ENCODE peak calls at places on chromosomes 16 and 17, in five cellular contexts. One of them, this sample, is unnamed.

GRCh38 chr17:67365762-67366192 is 600 bp downstream of the PSMD12 start:
- DNase-seq in fibroblast of the aortic adventitia: peak
- DNase-seq in stomach: no peak
- DNase-seq in choroid plexus epithelial cell: peak
- DNase-seq in pancreas: no peak
- DNase-seq in this sample: peak

GRCh38 chr16:4392382-4393242 is 21.0 kb downstream of the VASN start:
- DNase-seq in fibroblast of the aortic adventitia: peak
- DNase-seq in stomach: peak
- DNase-seq in pancreas: peak
- DNase-seq in choroid plexus epithelial cell: peak
- DNase-seq in this sample: peak

GRCh38 chr17:63675607-63676539 is 24.1 kb downstream of the LIMD2 start:
- DNase-seq in choroid plexus epithelial cell: peak
- DNase-seq in stomach: peak
- DNase-seq in fibroblast of the aortic adventitia: peak
- DNase-seq in pancreas: peak
- DNase-seq in this sample: peak

GRCh38 chr16:85002643-85003042 is 8.7 kb downstream of the ZDHHC7 start:
- DNase-seq in choroid plexus epithelial cell: no peak
- DNase-seq in stomach: no peak
- DNase-seq in fibroblast of the aortic adventitia: no peak
- DNase-seq in pancreas: no peak
- DNase-seq in this sample: peak

GRCh38 chr16:14131774-14132695 is 60.9 kb downstream of the MRTFB start:
- DNase-seq in stomach: no peak
- DNase-seq in fibroblast of the aortic adventitia: no peak
- DNase-seq in pancreas: no peak
- DNase-seq in choroid plexus epithelial cell: no peak
- DNase-seq in this sample: no peak

GRCh38 chr17:43169561-43170139 is 1.4 kb upstream of the NBR1 start:
- DNase-seq in stomach: peak
- DNase-seq in choroid plexus epithelial cell: peak
- DNase-seq in pancreas: no peak
- DNase-seq in fibroblast of the aortic adventitia: peak
- DNase-seq in this sample: peak

GRCh38 chr17:2137342-2138098 is 82.6 kb downstream of the HIC1 start:
- DNase-seq in choroid plexus epithelial cell: peak
- DNase-seq in pancreas: no peak
- DNase-seq in stomach: no peak
- DNase-seq in fibroblast of the aortic adventitia: peak
- DNase-seq in this sample: peak

GRCh38 chr17:62644487-62645173 is 17.2 kb downstream of the MRC2 start:
- DNase-seq in fibroblast of the aortic adventitia: no peak
- DNase-seq in pancreas: no peak
- DNase-seq in stomach: no peak
- DNase-seq in choroid plexus epithelial cell: peak
- DNase-seq in this sample: no peak

GRCh38 chr17:57861000-57861736 is 11.3 kb upstream of the MRPS23 start:
- DNase-seq in fibroblast of the aortic adventitia: peak
- DNase-seq in choroid plexus epithelial cell: peak
- DNase-seq in stomach: peak
- DNase-seq in pancreas: peak
- DNase-seq in this sample: peak

GRCh38 chr17:45927247-45927646 is 32.9 kb downstream of the MAPT start:
- DNase-seq in stomach: no peak
- DNase-seq in choroid plexus epithelial cell: no peak
- DNase-seq in pancreas: no peak
- DNase-seq in fibroblast of the aortic adventitia: no peak
- DNase-seq in this sample: no peak

GRCh38 chr16:19879241-19879792 is 5.3 kb downstream of the GPRC5B start:
- DNase-seq in choroid plexus epithelial cell: peak
- DNase-seq in fibroblast of the aortic adventitia: peak
- DNase-seq in stomach: no peak
- DNase-seq in pancreas: no peak
- DNase-seq in this sample: no peak

GRCh38 chr17:82055023-82055964 is 3.6 kb downstream of the GPS1 start:
- DNase-seq in stomach: no peak
- DNase-seq in choroid plexus epithelial cell: no peak
- DNase-seq in fibroblast of the aortic adventitia: no peak
- DNase-seq in pancreas: no peak
- DNase-seq in this sample: no peak

GRCh38 chr16:84137769-84138357 is 7.1 kb downstream of the HSDL1 start:
- DNase-seq in stomach: no peak
- DNase-seq in fibroblast of the aortic adventitia: no peak
- DNase-seq in pancreas: no peak
- DNase-seq in choroid plexus epithelial cell: no peak
- DNase-seq in this sample: no peak

GRCh38 chr17:57490890-57491289 is 234.6 kb downstream of the MSI2 start:
- DNase-seq in fibroblast of the aortic adventitia: no peak
- DNase-seq in stomach: no peak
- DNase-seq in pancreas: no peak
- DNase-seq in choroid plexus epithelial cell: no peak
- DNase-seq in this sample: no peak

GRCh38 chr17:48600244-48601098 is 4.3 kb downstream of the HOXB6 start:
- DNase-seq in stomach: no peak
- DNase-seq in fibroblast of the aortic adventitia: no peak
- DNase-seq in pancreas: no peak
- DNase-seq in choroid plexus epithelial cell: no peak
- DNase-seq in this sample: no peak

GRCh38 chr17:73013816-73014663 is 78.4 kb downstream of the SLC39A11 start:
- DNase-seq in stomach: no peak
- DNase-seq in fibroblast of the aortic adventitia: no peak
- DNase-seq in choroid plexus epithelial cell: peak
- DNase-seq in pancreas: no peak
- DNase-seq in this sample: peak

GRCh38 chr16:12257926-12258561 is 281.5 kb downstream of the SNX29 start:
- DNase-seq in fibroblast of the aortic adventitia: no peak
- DNase-seq in pancreas: no peak
- DNase-seq in stomach: no peak
- DNase-seq in choroid plexus epithelial cell: no peak
- DNase-seq in this sample: no peak

GRCh38 chr17:45107286-45107685 is 25.0 kb downstream of the PLCD3 start:
- DNase-seq in pancreas: no peak
- DNase-seq in stomach: no peak
- DNase-seq in choroid plexus epithelial cell: no peak
- DNase-seq in fibroblast of the aortic adventitia: no peak
- DNase-seq in this sample: no peak

GRCh38 chr17:45425125-45425983 is 7.3 kb downstream of the ARHGAP27 start:
- DNase-seq in stomach: peak
- DNase-seq in choroid plexus epithelial cell: peak
- DNase-seq in fibroblast of the aortic adventitia: peak
- DNase-seq in pancreas: peak
- DNase-seq in this sample: peak

GRCh38 chr16:80689487-80689886 is 114.9 kb downstream of the CDYL2 start:
- DNase-seq in stomach: no peak
- DNase-seq in choroid plexus epithelial cell: no peak
- DNase-seq in fibroblast of the aortic adventitia: no peak
- DNase-seq in pancreas: no peak
- DNase-seq in this sample: no peak

GRCh38 chr16:81711609-81712329 is 67.3 kb upstream of the PLCG2 start:
- DNase-seq in choroid plexus epithelial cell: peak
- DNase-seq in stomach: no peak
- DNase-seq in pancreas: no peak
- DNase-seq in fibroblast of the aortic adventitia: peak
- DNase-seq in this sample: peak

GRCh38 chr17:61584266-61584665 is 6.8 kb downstream of the NACA2 start:
- DNase-seq in fibroblast of the aortic adventitia: no peak
- DNase-seq in choroid plexus epithelial cell: no peak
- DNase-seq in pancreas: no peak
- DNase-seq in stomach: no peak
- DNase-seq in this sample: no peak

GRCh38 chr16:22683258-22683657 is 130.7 kb upstream of the HS3ST2 start:
- DNase-seq in stomach: no peak
- DNase-seq in choroid plexus epithelial cell: no peak
- DNase-seq in pancreas: no peak
- DNase-seq in fibroblast of the aortic adventitia: no peak
- DNase-seq in this sample: no peak

GRCh38 chr17:19244796-19245195 is 7.6 kb downstream of the EPN2 start:
- DNase-seq in fibroblast of the aortic adventitia: no peak
- DNase-seq in stomach: no peak
- DNase-seq in pancreas: no peak
- DNase-seq in choroid plexus epithelial cell: no peak
- DNase-seq in this sample: no peak

GRCh38 chr16:17413508-17413907 is 57.3 kb downstream of the XYLT1 start:
- DNase-seq in stomach: no peak
- DNase-seq in fibroblast of the aortic adventitia: no peak
- DNase-seq in choroid plexus epithelial cell: no peak
- DNase-seq in pancreas: no peak
- DNase-seq in this sample: no peak

GRCh38 chr17:57078274-57078673 is 6.8 kb upstream of the AKAP1 start:
- DNase-seq in fibroblast of the aortic adventitia: no peak
- DNase-seq in pancreas: no peak
- DNase-seq in stomach: no peak
- DNase-seq in choroid plexus epithelial cell: no peak
- DNase-seq in this sample: no peak

GRCh38 chr17:50122945-50123344 is 7.0 kb downstream of the SAMD14 start:
- DNase-seq in fibroblast of the aortic adventitia: no peak
- DNase-seq in pancreas: no peak
- DNase-seq in choroid plexus epithelial cell: no peak
- DNase-seq in stomach: no peak
- DNase-seq in this sample: no peak

GRCh38 chr17:11555530-11555929 is 42.7 kb upstream of the DNAH9 start:
- DNase-seq in pancreas: no peak
- DNase-seq in stomach: no peak
- DNase-seq in choroid plexus epithelial cell: no peak
- DNase-seq in fibroblast of the aortic adventitia: no peak
- DNase-seq in this sample: no peak

GRCh38 chr17:79812206-79812968 is 15.5 kb upstream of the CBX8 start:
- DNase-seq in choroid plexus epithelial cell: no peak
- DNase-seq in pancreas: peak
- DNase-seq in fibroblast of the aortic adventitia: no peak
- DNase-seq in stomach: no peak
- DNase-seq in this sample: no peak

GRCh38 chr17:8709006-8709405 is 35.6 kb downstream of the CCDC42 start:
- DNase-seq in choroid plexus epithelial cell: no peak
- DNase-seq in stomach: no peak
- DNase-seq in pancreas: no peak
- DNase-seq in fibroblast of the aortic adventitia: no peak
- DNase-seq in this sample: no peak

GRCh38 chr17:40953876-40954275 is 12.9 kb downstream of the KRT39 start:
- DNase-seq in pancreas: no peak
- DNase-seq in stomach: no peak
- DNase-seq in choroid plexus epithelial cell: peak
- DNase-seq in fibroblast of the aortic adventitia: peak
- DNase-seq in this sample: peak

GRCh38 chr17:27354491-27355081 is 60.7 kb downstream of the WSB1 start:
- DNase-seq in choroid plexus epithelial cell: peak
- DNase-seq in pancreas: no peak
- DNase-seq in stomach: no peak
- DNase-seq in fibroblast of the aortic adventitia: no peak
- DNase-seq in this sample: no peak